ENCODE peak calls at places on chromosomes 3 and 15, in ten cellular contexts. One of them, this sample, is unnamed. For H3K36me3, the result is how much of the 10 kb centered on the place peaks cover.

GRCh38 chr3:30550246-30550645 is 56.2 kb upstream of the TGFBR2 start:
- DNase-seq in brain microvascular endothelial cell: no peak
- DNase-seq in DND-41: no peak
- DNase-seq in PC-3: peak
- DNase-seq in heart left ventricle: no peak
- DNase-seq in IMR-90: no peak
- DNase-seq in testis: no peak
- DNase-seq in GM12878: no peak
- DNase-seq in adrenal gland: no peak
- DNase-seq in mammary epithelial cell: no peak
- DNase-seq in this sample: no peak

GRCh38 chr3:88149146-88149515 is 628 bp upstream of the C3orf38 start:
- DNase-seq in brain microvascular endothelial cell: no peak
- DNase-seq in DND-41: no peak
- DNase-seq in PC-3: no peak
- DNase-seq in heart left ventricle: no peak
- DNase-seq in IMR-90: peak
- DNase-seq in testis: no peak
- DNase-seq in GM12878: no peak
- DNase-seq in adrenal gland: no peak
- DNase-seq in mammary epithelial cell: peak
- DNase-seq in this sample: no peak

GRCh38 chr15:64566629-64567427 is 106.5 kb downstream of the ZNF609 start:
- DNase-seq in brain microvascular endothelial cell: no peak
- DNase-seq in DND-41: no peak
- DNase-seq in PC-3: no peak
- DNase-seq in heart left ventricle: no peak
- DNase-seq in IMR-90: no peak
- DNase-seq in testis: no peak
- DNase-seq in GM12878: no peak
- DNase-seq in adrenal gland: no peak
- DNase-seq in mammary epithelial cell: no peak
- DNase-seq in this sample: peak

GRCh38 chr3:101252897-101253296 is 67.5 kb downstream of the IMPG2 start:
- DNase-seq in brain microvascular endothelial cell: no peak
- DNase-seq in DND-41: no peak
- DNase-seq in PC-3: no peak
- DNase-seq in heart left ventricle: no peak
- DNase-seq in IMR-90: no peak
- DNase-seq in testis: no peak
- DNase-seq in GM12878: no peak
- DNase-seq in adrenal gland: no peak
- DNase-seq in mammary epithelial cell: no peak
- DNase-seq in this sample: no peak

GRCh38 chr3:186258968-186259367 is 103.1 kb downstream of the DGKG start:
- DNase-seq in brain microvascular endothelial cell: no peak
- DNase-seq in DND-41: no peak
- DNase-seq in PC-3: no peak
- DNase-seq in heart left ventricle: no peak
- DNase-seq in IMR-90: no peak
- DNase-seq in testis: no peak
- DNase-seq in GM12878: no peak
- DNase-seq in adrenal gland: no peak
- DNase-seq in mammary epithelial cell: no peak
- DNase-seq in this sample: no peak

GRCh38 chr3:156611870-156612494 is 57.1 kb upstream of the SSR3 start:
- DNase-seq in brain microvascular endothelial cell: no peak
- DNase-seq in DND-41: no peak
- DNase-seq in PC-3: no peak
- DNase-seq in heart left ventricle: no peak
- DNase-seq in IMR-90: no peak
- DNase-seq in testis: no peak
- DNase-seq in GM12878: no peak
- DNase-seq in adrenal gland: no peak
- DNase-seq in mammary epithelial cell: no peak
- DNase-seq in this sample: no peak

GRCh38 chr3:15889936-15890335 is 92.2 kb upstream of the ANKRD28 start:
- DNase-seq in brain microvascular endothelial cell: no peak
- DNase-seq in DND-41: no peak
- DNase-seq in PC-3: no peak
- DNase-seq in heart left ventricle: no peak
- DNase-seq in IMR-90: no peak
- DNase-seq in testis: no peak
- DNase-seq in GM12878: no peak
- DNase-seq in adrenal gland: no peak
- DNase-seq in mammary epithelial cell: no peak
- DNase-seq in this sample: no peak

GRCh38 chr3:183844606-183845005 is 19.2 kb upstream of the MAP6D1 start:
- DNase-seq in brain microvascular endothelial cell: peak
- DNase-seq in DND-41: no peak
- DNase-seq in PC-3: peak
- DNase-seq in heart left ventricle: no peak
- DNase-seq in IMR-90: peak
- DNase-seq in testis: no peak
- DNase-seq in GM12878: no peak
- DNase-seq in adrenal gland: no peak
- DNase-seq in mammary epithelial cell: peak
- DNase-seq in this sample: no peak

GRCh38 chr15:56524915-56525314 is 60.0 kb upstream of the MNS1 start:
- DNase-seq in brain microvascular endothelial cell: peak
- DNase-seq in DND-41: no peak
- DNase-seq in PC-3: no peak
- DNase-seq in heart left ventricle: no peak
- DNase-seq in IMR-90: peak
- DNase-seq in testis: no peak
- DNase-seq in GM12878: no peak
- DNase-seq in adrenal gland: no peak
- DNase-seq in mammary epithelial cell: peak
- DNase-seq in this sample: no peak

GRCh38 chr15:96585634-96586386 is 255.3 kb downstream of the NR2F2 start:
- DNase-seq in brain microvascular endothelial cell: no peak
- DNase-seq in DND-41: no peak
- DNase-seq in PC-3: peak
- DNase-seq in heart left ventricle: no peak
- DNase-seq in IMR-90: peak
- DNase-seq in testis: no peak
- DNase-seq in GM12878: no peak
- DNase-seq in adrenal gland: no peak
- DNase-seq in mammary epithelial cell: no peak
- DNase-seq in this sample: no peak

GRCh38 chr15:25670025-25670554 is 193.0 kb downstream of the ATP10A start:
- DNase-seq in brain microvascular endothelial cell: peak
- DNase-seq in DND-41: no peak
- DNase-seq in PC-3: no peak
- DNase-seq in heart left ventricle: peak
- DNase-seq in IMR-90: peak
- DNase-seq in testis: peak
- DNase-seq in GM12878: no peak
- DNase-seq in adrenal gland: peak
- DNase-seq in mammary epithelial cell: no peak
- DNase-seq in this sample: no peak

GRCh38 chr15:51620647-51621046 is 1.9 kb downstream of the DMXL2 start:
- DNase-seq in brain microvascular endothelial cell: no peak
- DNase-seq in DND-41: no peak
- DNase-seq in PC-3: no peak
- DNase-seq in heart left ventricle: no peak
- DNase-seq in IMR-90: no peak
- DNase-seq in testis: no peak
- DNase-seq in GM12878: no peak
- DNase-seq in adrenal gland: no peak
- DNase-seq in mammary epithelial cell: no peak
- DNase-seq in this sample: peak

GRCh38 chr3:183698318-183698731 is 728 bp downstream of the YEATS2 start:
- DNase-seq in brain microvascular endothelial cell: no peak
- DNase-seq in DND-41: no peak
- DNase-seq in PC-3: peak
- DNase-seq in heart left ventricle: peak
- DNase-seq in IMR-90: peak
- DNase-seq in testis: peak
- DNase-seq in GM12878: no peak
- DNase-seq in adrenal gland: peak
- DNase-seq in mammary epithelial cell: peak
- DNase-seq in this sample: peak

GRCh38 chr15:56040081-56041035 is 46.9 kb upstream of the NEDD4 start:
- DNase-seq in brain microvascular endothelial cell: peak
- DNase-seq in DND-41: no peak
- DNase-seq in PC-3: peak
- DNase-seq in heart left ventricle: peak
- DNase-seq in IMR-90: peak
- DNase-seq in testis: peak
- DNase-seq in GM12878: no peak
- DNase-seq in adrenal gland: peak
- DNase-seq in mammary epithelial cell: peak
- DNase-seq in this sample: no peak

GRCh38 chr3:78785004-78785403 is 982.8 kb downstream of the ROBO1 start:
- DNase-seq in brain microvascular endothelial cell: no peak
- DNase-seq in DND-41: no peak
- DNase-seq in PC-3: peak
- DNase-seq in heart left ventricle: no peak
- DNase-seq in IMR-90: peak
- DNase-seq in testis: no peak
- DNase-seq in GM12878: no peak
- DNase-seq in adrenal gland: no peak
- DNase-seq in mammary epithelial cell: peak
- DNase-seq in this sample: no peak

GRCh38 chr15:73988075-73988969 is 3.8 kb downstream of the STOML1 start:
- DNase-seq in brain microvascular endothelial cell: peak
- DNase-seq in DND-41: no peak
- DNase-seq in PC-3: peak
- DNase-seq in heart left ventricle: no peak
- DNase-seq in IMR-90: peak
- DNase-seq in testis: no peak
- DNase-seq in GM12878: no peak
- DNase-seq in adrenal gland: peak
- DNase-seq in mammary epithelial cell: peak
- DNase-seq in this sample: no peak

GRCh38 chr3:197575362-197575761 is 19.6 kb upstream of the BDH1 start:
- DNase-seq in brain microvascular endothelial cell: no peak
- DNase-seq in DND-41: no peak
- DNase-seq in PC-3: no peak
- DNase-seq in heart left ventricle: no peak
- DNase-seq in IMR-90: no peak
- DNase-seq in testis: no peak
- DNase-seq in GM12878: no peak
- DNase-seq in adrenal gland: no peak
- DNase-seq in mammary epithelial cell: peak
- DNase-seq in this sample: no peak
- H3K4me3 ChIP-seq in brain microvascular endothelial cell: no peak
- H3K4me3 ChIP-seq in DND-41: no peak
- H3K4me3 ChIP-seq in PC-3: no peak
- H3K4me3 ChIP-seq in heart left ventricle: no peak
- H3K4me3 ChIP-seq in IMR-90: no peak
- H3K4me3 ChIP-seq in testis: no peak
- H3K4me3 ChIP-seq in GM12878: no peak
- H3K4me3 ChIP-seq in adrenal gland: no peak
- H3K4me3 ChIP-seq in mammary epithelial cell: no peak
- H3K4me3 ChIP-seq in this sample: no peak

DNA sequence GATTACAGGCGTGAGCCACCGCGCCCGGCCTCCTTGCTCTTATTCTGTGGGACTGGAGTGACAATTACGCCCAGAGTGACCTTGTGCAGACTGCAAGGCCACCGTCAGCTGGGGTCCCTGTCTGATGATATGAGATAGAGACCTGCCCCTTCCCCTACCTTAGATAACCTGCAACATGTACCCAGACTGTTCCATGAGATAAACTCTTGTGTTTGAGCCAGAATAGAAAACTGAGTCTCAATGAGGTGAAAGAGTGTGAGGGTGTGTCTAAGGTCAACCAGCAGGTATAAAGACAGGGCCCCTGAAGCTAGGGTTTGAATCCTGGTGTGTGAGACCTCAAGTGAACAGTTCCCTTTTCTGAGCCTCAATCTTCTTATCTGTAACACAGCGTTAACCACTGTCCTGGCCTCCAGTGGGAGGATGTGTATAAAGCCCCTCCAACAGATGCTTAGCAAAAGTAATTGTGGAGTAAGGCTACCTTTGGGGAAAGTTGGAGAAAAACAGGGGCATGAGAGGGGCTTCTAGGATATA is 6.0 kb downstream of the TADA3 start:
- DNase-seq in brain microvascular endothelial cell: no peak
- DNase-seq in DND-41: no peak
- DNase-seq in PC-3: no peak
- DNase-seq in heart left ventricle: no peak
- DNase-seq in IMR-90: no peak
- DNase-seq in testis: no peak
- DNase-seq in GM12878: no peak
- DNase-seq in adrenal gland: no peak
- DNase-seq in mammary epithelial cell: no peak
- DNase-seq in this sample: no peak
- H3K36me3 ChIP-seq in brain microvascular endothelial cell: under half
- H3K36me3 ChIP-seq in DND-41: half or more
- H3K36me3 ChIP-seq in PC-3: under half
- H3K36me3 ChIP-seq in heart left ventricle: under half
- H3K36me3 ChIP-seq in IMR-90: under half
- H3K36me3 ChIP-seq in testis: under half
- H3K36me3 ChIP-seq in GM12878: under half
- H3K36me3 ChIP-seq in adrenal gland: under half
- H3K36me3 ChIP-seq in mammary epithelial cell: under half
- H3K36me3 ChIP-seq in this sample: under half

DNA sequence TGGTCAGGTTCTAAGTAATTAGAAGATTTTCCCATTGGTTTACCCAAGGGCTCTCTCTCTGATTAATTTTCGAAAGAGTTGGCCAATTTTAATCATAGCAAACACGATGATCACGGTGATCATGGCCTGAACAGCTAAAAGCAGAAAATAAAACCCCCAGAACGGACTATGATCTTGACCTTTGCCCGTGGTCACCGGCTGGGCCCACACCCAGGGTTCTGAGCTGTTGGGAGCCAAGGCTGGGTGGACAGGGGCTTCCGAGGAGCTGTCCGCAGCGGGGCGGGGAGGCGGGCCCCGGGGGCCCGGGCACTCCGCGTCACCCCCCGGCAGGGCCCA is 2.5 kb downstream of the GP5 start:
- DNase-seq in brain microvascular endothelial cell: no peak
- DNase-seq in DND-41: no peak
- DNase-seq in PC-3: no peak
- DNase-seq in heart left ventricle: no peak
- DNase-seq in IMR-90: no peak
- DNase-seq in testis: no peak
- DNase-seq in GM12878: no peak
- DNase-seq in adrenal gland: no peak
- DNase-seq in mammary epithelial cell: no peak
- DNase-seq in this sample: no peak
- H3K4me3 ChIP-seq in brain microvascular endothelial cell: no peak
- H3K4me3 ChIP-seq in DND-41: no peak
- H3K4me3 ChIP-seq in PC-3: no peak
- H3K4me3 ChIP-seq in heart left ventricle: peak
- H3K4me3 ChIP-seq in IMR-90: no peak
- H3K4me3 ChIP-seq in testis: peak
- H3K4me3 ChIP-seq in GM12878: no peak
- H3K4me3 ChIP-seq in adrenal gland: no peak
- H3K4me3 ChIP-seq in mammary epithelial cell: no peak
- H3K4me3 ChIP-seq in this sample: no peak

DNA sequence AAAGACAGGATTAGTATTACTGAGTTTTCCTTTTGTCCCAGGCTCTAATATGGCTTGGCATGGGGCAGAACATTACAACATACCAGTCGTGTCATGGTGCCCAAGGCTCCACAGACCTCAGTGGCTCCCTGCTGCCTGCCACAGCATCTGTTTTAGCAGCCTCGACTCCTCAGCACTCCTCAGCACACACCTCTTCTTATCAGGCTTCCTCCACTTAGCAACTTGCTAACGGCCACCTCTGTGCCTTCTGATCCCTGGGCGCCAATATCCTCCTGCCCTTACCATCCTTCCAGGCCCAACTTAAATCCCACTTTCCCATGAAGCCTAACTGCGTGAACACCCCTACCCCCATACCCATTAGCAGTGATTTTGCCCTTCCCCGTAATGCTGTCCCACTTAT is 6.2 kb upstream of the CAPN3 start:
- DNase-seq in brain microvascular endothelial cell: no peak
- DNase-seq in DND-41: no peak
- DNase-seq in PC-3: no peak
- DNase-seq in heart left ventricle: no peak
- DNase-seq in IMR-90: no peak
- DNase-seq in testis: no peak
- DNase-seq in GM12878: no peak
- DNase-seq in adrenal gland: no peak
- DNase-seq in mammary epithelial cell: no peak
- DNase-seq in this sample: no peak
- H3K36me3 ChIP-seq in brain microvascular endothelial cell: under half
- H3K36me3 ChIP-seq in DND-41: under half
- H3K36me3 ChIP-seq in PC-3: under half
- H3K36me3 ChIP-seq in heart left ventricle: under half
- H3K36me3 ChIP-seq in IMR-90: under half
- H3K36me3 ChIP-seq in testis: under half
- H3K36me3 ChIP-seq in GM12878: under half
- H3K36me3 ChIP-seq in adrenal gland: under half
- H3K36me3 ChIP-seq in mammary epithelial cell: under half
- H3K36me3 ChIP-seq in this sample: under half

This sample was measured in Karpas-422.